ENCODE peak calls at places on chromosomes 7 and 10, in seven cellular contexts. O is naive thymus-derived CD8-positive, alpha-beta T cell; N is T-helper 2 cell; X is stimulated activated CD4-positive, alpha-beta T cell treated with anti-CD3 and anti-CD28 coated beads, Interleukin-1b, Interleukin-23, amount 100 ng/mL, for 4 hours; L is ureter; M is NCI-H1930; A is mucosa of descending colon. T is an unnamed sample.

GRCh38 chr10:42969147-42969546 is 107.7 kb upstream of the RET start:
- DNase-seq in N (no peak), M (no peak), L (peak), A (no peak), O (no peak), X (no peak), T (no peak)

GRCh38 chr7:135827391-135827790 is 78.8 kb upstream of the FAM180A start:
- DNase-seq in X (no peak), M (no peak), N (no peak), L (no peak), A (no peak), O (no peak), T (no peak)

GRCh38 chr10:121597504-121598241 is 571 bp downstream of the FGFR2 start:
- DNase-seq in M (no peak), N (no peak), L (peak), A (peak), X (no peak), O (no peak), T (no peak)

GRCh38 chr10:111079781-111080180 is 3.0 kb downstream of the ADRA2A start:
- DNase-seq in O (no peak), N (no peak), A (no peak), M (no peak), X (no peak), L (no peak), T (peak)

GRCh38 chr7:128887169-128888038 is 23.1 kb downstream of the KCP start:
- DNase-seq in X (no peak), M (no peak), A (no peak), O (no peak), N (no peak), L (no peak), T (no peak)

GRCh38 chr7:24576171-24577052 is 3.2 kb downstream of the PALS2 start:
- DNase-seq in O (no peak), N (no peak), M (peak), L (no peak), A (peak), X (no peak), T (no peak)

GRCh38 chr10:58280982-58281752 is 12.2 kb downstream of the CISD1 start:
- DNase-seq in A (no peak), L (no peak), X (no peak), N (no peak), O (no peak), M (no peak), T (no peak)

GRCh38 chr10:69506487-69506833 is 55.2 kb downstream of the TSPAN15 start:
- DNase-seq in L (no peak), O (no peak), A (no peak), N (no peak), M (no peak), X (no peak), T (no peak)

GRCh38 chr7:3162286-3162685 is 118.6 kb upstream of the CARD11 start:
- DNase-seq in N (no peak), L (no peak), X (no peak), M (no peak), A (no peak), O (no peak), T (no peak)

GRCh38 chr7:88344956-88345832 is 38.5 kb upstream of the STEAP4 start:
- DNase-seq in N (no peak), O (no peak), L (no peak), A (peak), M (no peak), X (no peak), T (peak)

GRCh38 chr7:155166108-155166507 is 96.0 kb downstream of the HTR5A start:
- DNase-seq in M (no peak), O (no peak), L (no peak), N (no peak), A (peak), X (no peak), T (peak)

GRCh38 chr10:70007116-70007820 is 45.4 kb upstream of the MACROH2A2 start:
- DNase-seq in L (no peak), O (no peak), N (no peak), M (no peak), X (no peak), A (no peak), T (no peak)

GRCh38 chr7:48106906-48107659 is 18.0 kb downstream of the UPP1 start:
- DNase-seq in X (no peak), A (no peak), N (no peak), O (no peak), L (no peak), M (no peak), T (no peak)

GRCh38 chr10:99431190-99431549 is 746 bp upstream of the GOT1 start:
- DNase-seq in M (no peak), L (peak), X (no peak), A (peak), N (peak), O (peak), T (peak)

GRCh38 chr7:131254211-131254610 is 73.5 kb upstream of the MKLN1 start:
- DNase-seq in O (no peak), M (no peak), N (no peak), A (no peak), X (no peak), L (no peak), T (no peak)

GRCh38 chr7:152451356-152451755 is 15.6 kb upstream of the KMT2C start:
- DNase-seq in O (no peak), M (no peak), X (no peak), A (no peak), L (no peak), N (no peak), T (no peak)

GRCh38 chr7:570801-571070 is 51.1 kb upstream of the PDGFA start:
- DNase-seq in A (no peak), L (no peak), N (no peak), X (no peak), M (no peak), O (no peak), T (no peak)

GRCh38 chr7:111990597-111990996 is 215.6 kb downstream of the DOCK4 start:
- DNase-seq in X (no peak), A (no peak), O (no peak), N (no peak), L (no peak), M (no peak), T (no peak)

GRCh38 chr7:149610441-149611011 is 112.9 kb upstream of the ZNF746 start:
- DNase-seq in L (no peak), O (no peak), X (no peak), A (no peak), N (no peak), M (no peak), T (no peak)

GRCh38 chr10:9786101-9786500 is 1231.6 kb upstream of the CELF2 start:
- DNase-seq in A (no peak), N (no peak), X (no peak), M (no peak), O (no peak), L (no peak), T (no peak)

GRCh38 chr10:50385610-50386009 is 134.3 kb upstream of the ASAH2 start:
- DNase-seq in M (no peak), A (no peak), L (no peak), X (no peak), N (no peak), O (no peak), T (no peak)

GRCh38 chr10:80260295-80261243 is 28.9 kb downstream of the MAT1A start:
- DNase-seq in M (no peak), A (peak), N (no peak), L (no peak), O (peak), X (no peak), T (no peak)

GRCh38 chr7:129535896-129536295 is 33.6 kb downstream of the SMKR1 start:
- DNase-seq in N (peak), M (no peak), L (no peak), X (no peak), O (no peak), A (no peak), T (no peak)

GRCh38 chr7:20403356-20403755 is 72.7 kb downstream of the ITGB8 start:
- DNase-seq in A (no peak), X (no peak), O (no peak), N (no peak), L (no peak), M (no peak), T (no peak)